ENCODE peak calls at places on chromosomes 7 and 10, in five cellular contexts. One of them, this sample, is unnamed.
A peak's percentile ranks its signal among the peaks of the same experiment; 100 is the strongest.

GRCh38 chr10:77629775-77630565 is 7.6 kb downstream of the KCNMA1 start:
- DNase-seq in IMR-90: peak; percentile 36
- DNase-seq in neural progenitor cell: no peak
- DNase-seq in OCI-LY7: no peak
- DNase-seq in astrocyte: no peak
- DNase-seq in this sample: no peak

GRCh38 chr10:69797959-69798358 is 3.7 kb upstream of the COL13A1 start:
- DNase-seq in IMR-90: no peak
- DNase-seq in neural progenitor cell: no peak
- DNase-seq in OCI-LY7: no peak
- DNase-seq in astrocyte: no peak
- DNase-seq in this sample: peak; percentile 16

GRCh38 chr10:94324609-94325233 is 38.0 kb downstream of the NOC3L start:
- DNase-seq in IMR-90: no peak
- DNase-seq in neural progenitor cell: no peak
- DNase-seq in OCI-LY7: no peak
- DNase-seq in astrocyte: no peak
- DNase-seq in this sample: no peak

GRCh38 chr10:14530465-14530864 is 199.7 kb upstream of the FRMD4A start:
- DNase-seq in IMR-90: peak; percentile 49
- DNase-seq in neural progenitor cell: no peak
- DNase-seq in OCI-LY7: no peak
- DNase-seq in astrocyte: no peak
- DNase-seq in this sample: no peak

GRCh38 chr7:155233703-155234492 is 63.8 kb upstream of the INSIG1 start:
- DNase-seq in IMR-90: no peak
- DNase-seq in neural progenitor cell: no peak
- DNase-seq in OCI-LY7: no peak
- DNase-seq in astrocyte: no peak
- DNase-seq in this sample: no peak

GRCh38 chr7:105429746-105430612 is 41.3 kb upstream of the SRPK2 start:
- DNase-seq in IMR-90: peak; percentile 47
- DNase-seq in neural progenitor cell: peak; percentile 36
- DNase-seq in OCI-LY7: peak; percentile 63
- DNase-seq in astrocyte: peak; percentile 14
- DNase-seq in this sample: peak; percentile 69

GRCh38 chr10:3293536-3294431 is 121.2 kb upstream of the PITRM1 start:
- DNase-seq in IMR-90: peak; percentile 17
- DNase-seq in neural progenitor cell: no peak
- DNase-seq in OCI-LY7: no peak
- DNase-seq in astrocyte: peak; percentile 63
- DNase-seq in this sample: no peak

GRCh38 chr10:132392811-132393694 is 3.9 kb upstream of the PWWP2B start:
- DNase-seq in IMR-90: peak; percentile 47
- DNase-seq in neural progenitor cell: no peak
- DNase-seq in OCI-LY7: no peak
- DNase-seq in astrocyte: no peak
- DNase-seq in this sample: no peak

GRCh38 chr7:27091125-27091524 is 4.7 kb downstream of the HOXA1 start:
- DNase-seq in IMR-90: no peak
- DNase-seq in neural progenitor cell: no peak
- DNase-seq in OCI-LY7: no peak
- DNase-seq in astrocyte: no peak
- DNase-seq in this sample: no peak

GRCh38 chr7:34451923-34452322 is 206.1 kb upstream of the NPSR1 start:
- DNase-seq in IMR-90: no peak
- DNase-seq in neural progenitor cell: no peak
- DNase-seq in OCI-LY7: no peak
- DNase-seq in astrocyte: peak; percentile 83
- DNase-seq in this sample: no peak

GRCh38 chr10:29479081-29479917 is 155.5 kb downstream of the SVIL start:
- DNase-seq in IMR-90: peak; percentile 10
- DNase-seq in neural progenitor cell: no peak
- DNase-seq in OCI-LY7: peak; percentile 86
- DNase-seq in astrocyte: peak; percentile 42
- DNase-seq in this sample: peak; percentile 38

GRCh38 chr10:96401036-96401435 is 42.2 kb upstream of the OPALIN start:
- DNase-seq in IMR-90: no peak
- DNase-seq in neural progenitor cell: peak; percentile 58
- DNase-seq in OCI-LY7: no peak
- DNase-seq in astrocyte: no peak
- DNase-seq in this sample: no peak

GRCh38 chr7:99380032-99380822 is 5.7 kb downstream of the ARPC1B start:
- DNase-seq in IMR-90: peak; percentile 44
- DNase-seq in neural progenitor cell: no peak
- DNase-seq in OCI-LY7: peak; percentile 82
- DNase-seq in astrocyte: no peak
- DNase-seq in this sample: no peak

GRCh38 chr10:77911535-77912123 is 14.9 kb downstream of the DLG5 start:
- DNase-seq in IMR-90: peak; percentile 47
- DNase-seq in neural progenitor cell: no peak
- DNase-seq in OCI-LY7: no peak
- DNase-seq in astrocyte: no peak
- DNase-seq in this sample: no peak

GRCh38 chr7:147523056-147523455 is 1067.5 kb upstream of the C7orf33 start:
- DNase-seq in IMR-90: no peak
- DNase-seq in neural progenitor cell: no peak
- DNase-seq in OCI-LY7: no peak
- DNase-seq in astrocyte: no peak
- DNase-seq in this sample: no peak

GRCh38 chr10:63005246-63005645 is 127.9 kb upstream of the NRBF2 start:
- DNase-seq in IMR-90: no peak
- DNase-seq in neural progenitor cell: no peak
- DNase-seq in OCI-LY7: no peak
- DNase-seq in astrocyte: peak; percentile 83
- DNase-seq in this sample: no peak

GRCh38 chr10:87818505-87819273 is 663 bp upstream of the ATAD1 start:
- DNase-seq in IMR-90: peak; percentile 43
- DNase-seq in neural progenitor cell: peak; percentile 40
- DNase-seq in OCI-LY7: peak; percentile 91
- DNase-seq in astrocyte: peak; percentile 27
- DNase-seq in this sample: peak; percentile 60

GRCh38 chr10:71213127-71213616 is 802 bp downstream of the UNC5B start:
- DNase-seq in IMR-90: peak; percentile 84
- DNase-seq in neural progenitor cell: peak; percentile 78
- DNase-seq in OCI-LY7: peak; percentile 20
- DNase-seq in astrocyte: peak; percentile 86
- DNase-seq in this sample: peak; percentile 71

GRCh38 chr7:155209920-155210319 is 87.8 kb upstream of the INSIG1 start:
- DNase-seq in IMR-90: no peak
- DNase-seq in neural progenitor cell: no peak
- DNase-seq in OCI-LY7: no peak
- DNase-seq in astrocyte: no peak
- DNase-seq in this sample: no peak

GRCh38 chr7:47044620-47045019 is 537.3 kb downstream of the TNS3 start:
- DNase-seq in IMR-90: no peak
- DNase-seq in neural progenitor cell: no peak
- DNase-seq in OCI-LY7: peak; percentile 18
- DNase-seq in astrocyte: no peak
- DNase-seq in this sample: no peak

GRCh38 chr10:75358835-75359421 is 42.6 kb downstream of the ZNF503 start:
- DNase-seq in IMR-90: peak; percentile 82
- DNase-seq in neural progenitor cell: no peak
- DNase-seq in OCI-LY7: no peak
- DNase-seq in astrocyte: peak; percentile 81
- DNase-seq in this sample: no peak

GRCh38 chr7:41603985-41604384 is 98.9 kb downstream of the INHBA start:
- DNase-seq in IMR-90: no peak
- DNase-seq in neural progenitor cell: no peak
- DNase-seq in OCI-LY7: no peak
- DNase-seq in astrocyte: no peak
- DNase-seq in this sample: no peak

GRCh38 chr7:122520961-122521555 is 177.9 kb downstream of the RNF133 start:
- DNase-seq in IMR-90: no peak
- DNase-seq in neural progenitor cell: peak; percentile 37
- DNase-seq in OCI-LY7: no peak
- DNase-seq in astrocyte: no peak
- DNase-seq in this sample: no peak
- H3K4me2 ChIP-seq in IMR-90: no peak overlapping the region
- H3K4me2 ChIP-seq in neural progenitor cell: peak overlapping the region; percentile 52
- H3K4me2 ChIP-seq in OCI-LY7: no peak overlapping the region
- H3K4me2 ChIP-seq in astrocyte: no peak overlapping the region
- H3K4me2 ChIP-seq in this sample: no peak overlapping the region

GRCh38 chr10:120941468-120941867 is 90.3 kb downstream of the WDR11 start:
- DNase-seq in IMR-90: no peak
- DNase-seq in neural progenitor cell: no peak
- DNase-seq in OCI-LY7: no peak
- DNase-seq in astrocyte: no peak
- DNase-seq in this sample: no peak

GRCh38 chr10:120944586-120945125 is 93.5 kb downstream of the WDR11 start:
- DNase-seq in IMR-90: no peak
- DNase-seq in neural progenitor cell: no peak
- DNase-seq in OCI-LY7: no peak
- DNase-seq in astrocyte: no peak
- DNase-seq in this sample: no peak

GRCh38 chr10:120942806-120943413 is 91.7 kb downstream of the WDR11 start:
- DNase-seq in IMR-90: peak; percentile 57
- DNase-seq in neural progenitor cell: peak; percentile 87
- DNase-seq in OCI-LY7: peak; percentile 68
- DNase-seq in astrocyte: peak; percentile 34
- DNase-seq in this sample: peak; percentile 66

GRCh38 chr10:120945182-120945581 is 94.0 kb downstream of the WDR11 start:
- DNase-seq in IMR-90: no peak
- DNase-seq in neural progenitor cell: no peak
- DNase-seq in OCI-LY7: no peak
- DNase-seq in astrocyte: no peak
- DNase-seq in this sample: no peak

DNA sequence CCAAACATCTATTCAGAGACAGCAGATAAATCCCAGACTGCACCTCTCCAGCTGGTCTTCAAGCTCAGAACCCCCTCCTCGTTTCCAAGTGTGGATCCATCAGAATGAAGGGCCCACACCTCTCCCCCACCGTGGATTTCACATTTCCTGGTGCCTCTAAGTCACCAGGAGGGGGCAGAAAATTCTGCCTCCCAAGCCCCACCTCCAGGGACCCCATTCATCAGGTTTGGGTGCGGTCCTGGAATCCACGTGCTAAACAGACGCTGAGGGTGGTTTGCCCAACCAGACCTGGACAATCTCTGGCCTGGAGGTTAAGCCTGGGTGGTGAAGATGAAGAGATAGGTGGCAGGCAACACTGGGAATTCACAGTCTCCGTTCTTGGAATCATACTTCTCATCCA is 92.4 kb downstream of the WDR11 start:
- DNase-seq in IMR-90: no peak
- DNase-seq in neural progenitor cell: peak; percentile 16
- DNase-seq in OCI-LY7: no peak
- DNase-seq in astrocyte: no peak
- DNase-seq in this sample: no peak
- TF ChIP-seq CTCF in IMR-90: no peak
- TF ChIP-seq CTCF in neural progenitor cell: no peak
- TF ChIP-seq CTCF in OCI-LY7: no peak
- TF ChIP-seq CTCF in astrocyte: no peak
- TF ChIP-seq CTCF in this sample: no peak

DNA sequence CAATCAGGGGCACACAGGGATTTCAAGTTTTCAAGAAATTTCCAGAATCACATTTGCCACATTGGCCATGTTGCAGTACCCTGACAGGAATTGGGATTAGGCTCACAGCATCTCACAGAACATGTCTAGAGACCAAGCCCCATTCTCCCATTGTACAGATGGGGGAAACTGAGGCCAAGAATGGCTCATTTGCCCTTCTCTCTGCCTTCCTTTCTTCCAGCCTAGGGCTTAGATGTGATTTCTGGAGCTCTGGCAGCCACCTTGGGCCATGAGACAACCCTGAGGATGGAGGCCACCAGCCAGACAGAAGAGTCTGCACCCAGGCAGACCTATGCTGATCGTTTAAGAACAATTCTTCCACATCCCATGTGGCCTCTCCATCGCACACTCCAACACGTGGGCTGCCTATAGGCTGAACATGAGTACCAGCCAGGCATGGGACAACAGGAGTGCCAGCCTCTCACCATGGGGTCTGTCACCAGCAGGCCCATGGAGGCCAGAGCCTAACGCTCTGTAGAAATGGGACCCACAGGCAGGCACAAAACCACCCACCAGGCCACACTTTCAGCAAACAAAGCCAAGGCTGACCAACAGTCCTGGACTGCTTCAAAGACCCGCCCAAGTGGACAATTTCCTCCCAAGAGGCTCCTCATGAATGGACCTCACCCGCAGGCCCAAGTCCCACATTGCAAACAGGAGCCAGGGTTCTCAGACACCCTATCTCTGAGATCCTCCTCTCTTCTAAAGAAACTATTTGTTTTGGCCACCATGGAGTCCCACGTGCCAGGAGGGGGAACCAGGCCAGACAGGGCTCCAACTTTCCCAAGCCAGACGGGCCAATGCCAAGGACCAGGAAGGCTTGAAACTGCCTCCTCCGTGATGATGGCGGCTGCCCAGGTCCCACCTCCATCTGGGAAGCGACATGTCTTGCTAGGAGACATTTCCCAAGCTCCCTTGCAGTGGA is 20.7 kb downstream of the PDGFA start:
- DNase-seq in IMR-90: no peak
- DNase-seq in neural progenitor cell: no peak
- DNase-seq in OCI-LY7: no peak
- DNase-seq in astrocyte: no peak
- DNase-seq in this sample: no peak
- H3K4me2 ChIP-seq in IMR-90: no peak overlapping the region
- H3K4me2 ChIP-seq in neural progenitor cell: no peak overlapping the region
- H3K4me2 ChIP-seq in OCI-LY7: no peak overlapping the region
- H3K4me2 ChIP-seq in astrocyte: no peak overlapping the region
- H3K4me2 ChIP-seq in this sample: no peak overlapping the region

GRCh38 chr7:101119876-101120275 is 7.0 kb upstream of the SERPINE1 start:
- DNase-seq in IMR-90: no peak
- DNase-seq in neural progenitor cell: no peak
- DNase-seq in OCI-LY7: no peak
- DNase-seq in astrocyte: peak; percentile 86
- DNase-seq in this sample: no peak
- TF ChIP-seq CTCF in IMR-90: no peak
- TF ChIP-seq CTCF in neural progenitor cell: no peak
- TF ChIP-seq CTCF in OCI-LY7: no peak
- TF ChIP-seq CTCF in astrocyte: no peak
- TF ChIP-seq CTCF in this sample: no peak

GRCh38 chr10:31615129-31615528 is 296.1 kb downstream of the ZEB1 start:
- DNase-seq in IMR-90: no peak
- DNase-seq in neural progenitor cell: no peak
- DNase-seq in OCI-LY7: no peak
- DNase-seq in astrocyte: no peak
- DNase-seq in this sample: no peak
- H3K4me2 ChIP-seq in IMR-90: no peak overlapping the region
- H3K4me2 ChIP-seq in neural progenitor cell: no peak overlapping the region
- H3K4me2 ChIP-seq in OCI-LY7: no peak overlapping the region
- H3K4me2 ChIP-seq in astrocyte: no peak overlapping the region
- H3K4me2 ChIP-seq in this sample: no peak overlapping the region

DNA sequence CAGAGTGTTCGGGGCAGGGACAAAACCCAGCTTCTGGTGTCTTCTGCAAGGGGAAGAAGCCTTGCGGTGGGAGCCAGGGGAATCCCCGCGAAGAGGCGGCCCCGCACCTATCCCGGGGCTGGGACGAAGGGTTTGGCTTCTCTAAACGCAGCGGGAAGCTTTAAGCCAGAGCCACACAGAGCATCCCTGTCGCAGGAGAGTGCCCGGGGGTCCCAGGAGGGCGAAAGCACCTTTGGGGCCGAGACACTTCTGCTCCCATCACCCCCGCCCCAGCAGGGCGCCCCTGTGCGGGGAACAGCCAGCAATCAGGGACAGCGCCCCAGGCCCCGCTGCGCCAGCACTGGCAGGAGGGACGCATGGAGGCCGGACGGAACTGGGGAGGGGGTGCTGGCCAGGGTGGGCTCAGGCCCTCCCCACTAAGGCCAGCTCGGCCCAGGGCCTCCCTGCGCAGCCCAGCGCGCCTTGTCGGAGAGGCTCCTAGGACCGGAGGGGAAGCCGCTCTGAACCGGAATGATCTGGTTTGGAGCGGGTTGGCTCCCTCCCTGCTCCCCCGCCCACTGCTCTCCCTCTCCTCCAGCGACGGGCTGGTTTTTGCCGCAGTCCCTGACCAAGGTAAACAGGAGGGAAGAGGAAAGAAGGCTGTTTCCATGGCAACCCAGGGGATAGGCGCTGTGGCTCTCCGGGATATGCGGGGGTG is 63.9 kb downstream of the TMEM209 start:
- DNase-seq in IMR-90: peak; percentile 73
- DNase-seq in neural progenitor cell: peak; percentile 93
- DNase-seq in OCI-LY7: no peak
- DNase-seq in astrocyte: peak; percentile 73
- DNase-seq in this sample: no peak
- TF ChIP-seq CTCF in IMR-90: no peak
- TF ChIP-seq CTCF in neural progenitor cell: no peak
- TF ChIP-seq CTCF in OCI-LY7: no peak
- TF ChIP-seq CTCF in astrocyte: no peak
- TF ChIP-seq CTCF in this sample: no peak

This sample was measured in MM.1S.